ENCODE peak calls at places on chromosomes 12 and 14, in ten cellular contexts. One of them, this sample, is unnamed.

GRCh38 chr14:67359319-67359774 is 257 bp downstream of the ATP6V1D start:
- DNase-seq in anterior cingulate cortex: no peak
- DNase-seq in NCI-H1092 treated with DMSO at 0.1 percent for 48 hours: no peak
- DNase-seq in HT-29: no peak
- DNase-seq in kidney glomerular epithelial cell: peak
- DNase-seq in effector memory CD8-positive, alpha-beta T cell: peak
- DNase-seq in lower leg skin: peak
- DNase-seq in activated T-cell treated with anti-CD3 and anti-CD28 coated beads, Interleukin-2, amount 50 U/mL, for 1 hour: no peak
- DNase-seq in epithelial cell of proximal tubule: no peak
- DNase-seq in mesothelial cell of epicardium: no peak
- DNase-seq in this sample: no peak

GRCh38 chr14:104141621-104142091 is 3.3 kb downstream of the KIF26A start:
- DNase-seq in anterior cingulate cortex: no peak
- DNase-seq in effector memory CD8-positive, alpha-beta T cell: no peak
- DNase-seq in HT-29: no peak
- DNase-seq in epithelial cell of proximal tubule: no peak
- DNase-seq in activated T-cell treated with anti-CD3 and anti-CD28 coated beads, Interleukin-2, amount 50 U/mL, for 1 hour: no peak
- DNase-seq in mesothelial cell of epicardium: peak
- DNase-seq in kidney glomerular epithelial cell: no peak
- DNase-seq in NCI-H1092 treated with DMSO at 0.1 percent for 48 hours: no peak
- DNase-seq in lower leg skin: no peak
- DNase-seq in this sample: no peak

GRCh38 chr12:12720052-12720451 is 2.9 kb downstream of the CDKN1B start:
- DNase-seq in HT-29: peak
- DNase-seq in epithelial cell of proximal tubule: no peak
- DNase-seq in effector memory CD8-positive, alpha-beta T cell: no peak
- DNase-seq in lower leg skin: no peak
- DNase-seq in activated T-cell treated with anti-CD3 and anti-CD28 coated beads, Interleukin-2, amount 50 U/mL, for 1 hour: no peak
- DNase-seq in anterior cingulate cortex: no peak
- DNase-seq in kidney glomerular epithelial cell: peak
- DNase-seq in NCI-H1092 treated with DMSO at 0.1 percent for 48 hours: peak
- DNase-seq in mesothelial cell of epicardium: no peak
- DNase-seq in this sample: no peak

GRCh38 chr12:132222096-132222807 is 78.0 kb downstream of the NOC4L start:
- DNase-seq in HT-29: peak
- DNase-seq in kidney glomerular epithelial cell: peak
- DNase-seq in effector memory CD8-positive, alpha-beta T cell: peak
- DNase-seq in activated T-cell treated with anti-CD3 and anti-CD28 coated beads, Interleukin-2, amount 50 U/mL, for 1 hour: peak
- DNase-seq in NCI-H1092 treated with DMSO at 0.1 percent for 48 hours: peak
- DNase-seq in mesothelial cell of epicardium: no peak
- DNase-seq in epithelial cell of proximal tubule: peak
- DNase-seq in anterior cingulate cortex: no peak
- DNase-seq in lower leg skin: no peak
- DNase-seq in this sample: no peak

GRCh38 chr14:23951590-23952143 is 1.9 kb upstream of the DHRS4 start:
- DNase-seq in HT-29: no peak
- DNase-seq in NCI-H1092 treated with DMSO at 0.1 percent for 48 hours: no peak
- DNase-seq in activated T-cell treated with anti-CD3 and anti-CD28 coated beads, Interleukin-2, amount 50 U/mL, for 1 hour: no peak
- DNase-seq in effector memory CD8-positive, alpha-beta T cell: no peak
- DNase-seq in epithelial cell of proximal tubule: no peak
- DNase-seq in anterior cingulate cortex: no peak
- DNase-seq in kidney glomerular epithelial cell: no peak
- DNase-seq in mesothelial cell of epicardium: no peak
- DNase-seq in lower leg skin: no peak
- DNase-seq in this sample: no peak

GRCh38 chr14:77003960-77004710 is 24.4 kb downstream of the IRF2BPL start:
- DNase-seq in epithelial cell of proximal tubule: no peak
- DNase-seq in NCI-H1092 treated with DMSO at 0.1 percent for 48 hours: no peak
- DNase-seq in activated T-cell treated with anti-CD3 and anti-CD28 coated beads, Interleukin-2, amount 50 U/mL, for 1 hour: no peak
- DNase-seq in HT-29: peak
- DNase-seq in anterior cingulate cortex: no peak
- DNase-seq in kidney glomerular epithelial cell: no peak
- DNase-seq in mesothelial cell of epicardium: no peak
- DNase-seq in lower leg skin: no peak
- DNase-seq in effector memory CD8-positive, alpha-beta T cell: no peak
- DNase-seq in this sample: no peak

GRCh38 chr12:53770281-53770680 is 18.5 kb upstream of the CISTR start:
- DNase-seq in HT-29: peak
- DNase-seq in lower leg skin: no peak
- DNase-seq in activated T-cell treated with anti-CD3 and anti-CD28 coated beads, Interleukin-2, amount 50 U/mL, for 1 hour: no peak
- DNase-seq in effector memory CD8-positive, alpha-beta T cell: no peak
- DNase-seq in anterior cingulate cortex: no peak
- DNase-seq in epithelial cell of proximal tubule: peak
- DNase-seq in NCI-H1092 treated with DMSO at 0.1 percent for 48 hours: no peak
- DNase-seq in kidney glomerular epithelial cell: peak
- DNase-seq in mesothelial cell of epicardium: no peak
- DNase-seq in this sample: no peak

GRCh38 chr14:104784218-104784568 is 11.4 kb downstream of the AKT1 start:
- DNase-seq in lower leg skin: no peak
- DNase-seq in NCI-H1092 treated with DMSO at 0.1 percent for 48 hours: no peak
- DNase-seq in effector memory CD8-positive, alpha-beta T cell: no peak
- DNase-seq in HT-29: no peak
- DNase-seq in anterior cingulate cortex: no peak
- DNase-seq in epithelial cell of proximal tubule: no peak
- DNase-seq in activated T-cell treated with anti-CD3 and anti-CD28 coated beads, Interleukin-2, amount 50 U/mL, for 1 hour: no peak
- DNase-seq in kidney glomerular epithelial cell: no peak
- DNase-seq in mesothelial cell of epicardium: no peak
- DNase-seq in this sample: no peak

GRCh38 chr12:44031472-44032185 is 195.7 kb downstream of the TMEM117 start:
- DNase-seq in effector memory CD8-positive, alpha-beta T cell: no peak
- DNase-seq in activated T-cell treated with anti-CD3 and anti-CD28 coated beads, Interleukin-2, amount 50 U/mL, for 1 hour: no peak
- DNase-seq in kidney glomerular epithelial cell: no peak
- DNase-seq in NCI-H1092 treated with DMSO at 0.1 percent for 48 hours: no peak
- DNase-seq in lower leg skin: no peak
- DNase-seq in mesothelial cell of epicardium: no peak
- DNase-seq in anterior cingulate cortex: no peak
- DNase-seq in HT-29: no peak
- DNase-seq in epithelial cell of proximal tubule: no peak
- DNase-seq in this sample: no peak

GRCh38 chr14:72812292-72812851 is 81.5 kb downstream of the DPF3 start:
- DNase-seq in anterior cingulate cortex: peak
- DNase-seq in lower leg skin: no peak
- DNase-seq in HT-29: no peak
- DNase-seq in effector memory CD8-positive, alpha-beta T cell: no peak
- DNase-seq in mesothelial cell of epicardium: no peak
- DNase-seq in epithelial cell of proximal tubule: no peak
- DNase-seq in NCI-H1092 treated with DMSO at 0.1 percent for 48 hours: no peak
- DNase-seq in activated T-cell treated with anti-CD3 and anti-CD28 coated beads, Interleukin-2, amount 50 U/mL, for 1 hour: no peak
- DNase-seq in kidney glomerular epithelial cell: no peak
- DNase-seq in this sample: peak

GRCh38 chr12:11877869-11878780 is 192.6 kb upstream of the BCL2L14 start:
- DNase-seq in NCI-H1092 treated with DMSO at 0.1 percent for 48 hours: peak
- DNase-seq in effector memory CD8-positive, alpha-beta T cell: no peak
- DNase-seq in kidney glomerular epithelial cell: peak
- DNase-seq in epithelial cell of proximal tubule: no peak
- DNase-seq in lower leg skin: no peak
- DNase-seq in mesothelial cell of epicardium: no peak
- DNase-seq in activated T-cell treated with anti-CD3 and anti-CD28 coated beads, Interleukin-2, amount 50 U/mL, for 1 hour: no peak
- DNase-seq in anterior cingulate cortex: peak
- DNase-seq in HT-29: peak
- DNase-seq in this sample: no peak

GRCh38 chr12:131122631-131123030 is 168.9 kb downstream of the ADGRD1 start:
- DNase-seq in anterior cingulate cortex: no peak
- DNase-seq in epithelial cell of proximal tubule: no peak
- DNase-seq in effector memory CD8-positive, alpha-beta T cell: no peak
- DNase-seq in mesothelial cell of epicardium: no peak
- DNase-seq in HT-29: no peak
- DNase-seq in activated T-cell treated with anti-CD3 and anti-CD28 coated beads, Interleukin-2, amount 50 U/mL, for 1 hour: no peak
- DNase-seq in kidney glomerular epithelial cell: no peak
- DNase-seq in lower leg skin: no peak
- DNase-seq in NCI-H1092 treated with DMSO at 0.1 percent for 48 hours: no peak
- DNase-seq in this sample: no peak

GRCh38 chr12:31819427-31819826 is 90.6 kb upstream of the AMN1 start:
- DNase-seq in mesothelial cell of epicardium: no peak
- DNase-seq in anterior cingulate cortex: no peak
- DNase-seq in epithelial cell of proximal tubule: no peak
- DNase-seq in activated T-cell treated with anti-CD3 and anti-CD28 coated beads, Interleukin-2, amount 50 U/mL, for 1 hour: no peak
- DNase-seq in kidney glomerular epithelial cell: no peak
- DNase-seq in effector memory CD8-positive, alpha-beta T cell: no peak
- DNase-seq in NCI-H1092 treated with DMSO at 0.1 percent for 48 hours: no peak
- DNase-seq in HT-29: peak
- DNase-seq in lower leg skin: no peak
- DNase-seq in this sample: no peak

GRCh38 chr14:45072121-45072520 is 11.8 kb upstream of the PRPF39 start:
- DNase-seq in kidney glomerular epithelial cell: no peak
- DNase-seq in anterior cingulate cortex: no peak
- DNase-seq in mesothelial cell of epicardium: no peak
- DNase-seq in epithelial cell of proximal tubule: no peak
- DNase-seq in NCI-H1092 treated with DMSO at 0.1 percent for 48 hours: no peak
- DNase-seq in effector memory CD8-positive, alpha-beta T cell: no peak
- DNase-seq in lower leg skin: no peak
- DNase-seq in HT-29: no peak
- DNase-seq in activated T-cell treated with anti-CD3 and anti-CD28 coated beads, Interleukin-2, amount 50 U/mL, for 1 hour: no peak
- DNase-seq in this sample: no peak

GRCh38 chr12:22527999-22528398 is 16.3 kb downstream of the C2CD5 start:
- DNase-seq in lower leg skin: no peak
- DNase-seq in epithelial cell of proximal tubule: no peak
- DNase-seq in mesothelial cell of epicardium: no peak
- DNase-seq in NCI-H1092 treated with DMSO at 0.1 percent for 48 hours: no peak
- DNase-seq in effector memory CD8-positive, alpha-beta T cell: no peak
- DNase-seq in HT-29: no peak
- DNase-seq in activated T-cell treated with anti-CD3 and anti-CD28 coated beads, Interleukin-2, amount 50 U/mL, for 1 hour: no peak
- DNase-seq in anterior cingulate cortex: no peak
- DNase-seq in kidney glomerular epithelial cell: peak
- DNase-seq in this sample: no peak

GRCh38 chr14:29653303-29653702 is 274.3 kb downstream of the PRKD1 start:
- DNase-seq in kidney glomerular epithelial cell: no peak
- DNase-seq in activated T-cell treated with anti-CD3 and anti-CD28 coated beads, Interleukin-2, amount 50 U/mL, for 1 hour: no peak
- DNase-seq in anterior cingulate cortex: no peak
- DNase-seq in effector memory CD8-positive, alpha-beta T cell: no peak
- DNase-seq in mesothelial cell of epicardium: no peak
- DNase-seq in NCI-H1092 treated with DMSO at 0.1 percent for 48 hours: no peak
- DNase-seq in epithelial cell of proximal tubule: no peak
- DNase-seq in HT-29: no peak
- DNase-seq in lower leg skin: no peak
- DNase-seq in this sample: no peak

GRCh38 chr14:20630340-20631022 is 11.0 kb downstream of the OR6S1 start:
- DNase-seq in activated T-cell treated with anti-CD3 and anti-CD28 coated beads, Interleukin-2, amount 50 U/mL, for 1 hour: peak
- DNase-seq in NCI-H1092 treated with DMSO at 0.1 percent for 48 hours: no peak
- DNase-seq in effector memory CD8-positive, alpha-beta T cell: peak
- DNase-seq in lower leg skin: no peak
- DNase-seq in mesothelial cell of epicardium: peak
- DNase-seq in kidney glomerular epithelial cell: peak
- DNase-seq in HT-29: peak
- DNase-seq in epithelial cell of proximal tubule: peak
- DNase-seq in anterior cingulate cortex: no peak
- DNase-seq in this sample: no peak

GRCh38 chr12:103128862-103129501 is 171.5 kb downstream of the ASCL1 start:
- DNase-seq in kidney glomerular epithelial cell: no peak
- DNase-seq in NCI-H1092 treated with DMSO at 0.1 percent for 48 hours: no peak
- DNase-seq in HT-29: no peak
- DNase-seq in lower leg skin: no peak
- DNase-seq in activated T-cell treated with anti-CD3 and anti-CD28 coated beads, Interleukin-2, amount 50 U/mL, for 1 hour: no peak
- DNase-seq in anterior cingulate cortex: no peak
- DNase-seq in epithelial cell of proximal tubule: no peak
- DNase-seq in mesothelial cell of epicardium: no peak
- DNase-seq in effector memory CD8-positive, alpha-beta T cell: no peak
- DNase-seq in this sample: no peak

GRCh38 chr12:2739832-2740641 is 54.7 kb upstream of the FKBP4 start:
- DNase-seq in effector memory CD8-positive, alpha-beta T cell: no peak
- DNase-seq in lower leg skin: no peak
- DNase-seq in kidney glomerular epithelial cell: no peak
- DNase-seq in NCI-H1092 treated with DMSO at 0.1 percent for 48 hours: peak
- DNase-seq in anterior cingulate cortex: peak
- DNase-seq in mesothelial cell of epicardium: no peak
- DNase-seq in HT-29: peak
- DNase-seq in activated T-cell treated with anti-CD3 and anti-CD28 coated beads, Interleukin-2, amount 50 U/mL, for 1 hour: no peak
- DNase-seq in epithelial cell of proximal tubule: no peak
- DNase-seq in this sample: no peak

GRCh38 chr14:90781876-90782275 is 34.4 kb downstream of the TTC7B start:
- DNase-seq in activated T-cell treated with anti-CD3 and anti-CD28 coated beads, Interleukin-2, amount 50 U/mL, for 1 hour: no peak
- DNase-seq in effector memory CD8-positive, alpha-beta T cell: no peak
- DNase-seq in epithelial cell of proximal tubule: no peak
- DNase-seq in anterior cingulate cortex: no peak
- DNase-seq in NCI-H1092 treated with DMSO at 0.1 percent for 48 hours: no peak
- DNase-seq in HT-29: no peak
- DNase-seq in kidney glomerular epithelial cell: no peak
- DNase-seq in lower leg skin: no peak
- DNase-seq in mesothelial cell of epicardium: no peak
- DNase-seq in this sample: no peak

GRCh38 chr12:47270782-47271664 is 191.3 kb upstream of the AMIGO2 start:
- DNase-seq in anterior cingulate cortex: no peak
- DNase-seq in NCI-H1092 treated with DMSO at 0.1 percent for 48 hours: no peak
- DNase-seq in kidney glomerular epithelial cell: peak
- DNase-seq in epithelial cell of proximal tubule: peak
- DNase-seq in activated T-cell treated with anti-CD3 and anti-CD28 coated beads, Interleukin-2, amount 50 U/mL, for 1 hour: no peak
- DNase-seq in lower leg skin: no peak
- DNase-seq in HT-29: peak
- DNase-seq in effector memory CD8-positive, alpha-beta T cell: no peak
- DNase-seq in mesothelial cell of epicardium: no peak
- DNase-seq in this sample: no peak

GRCh38 chr12:25155031-25155576 is 39.9 kb downstream of the DNAI7 start:
- DNase-seq in NCI-H1092 treated with DMSO at 0.1 percent for 48 hours: peak
- DNase-seq in lower leg skin: no peak
- DNase-seq in mesothelial cell of epicardium: no peak
- DNase-seq in activated T-cell treated with anti-CD3 and anti-CD28 coated beads, Interleukin-2, amount 50 U/mL, for 1 hour: no peak
- DNase-seq in HT-29: peak
- DNase-seq in epithelial cell of proximal tubule: no peak
- DNase-seq in effector memory CD8-positive, alpha-beta T cell: no peak
- DNase-seq in kidney glomerular epithelial cell: peak
- DNase-seq in anterior cingulate cortex: no peak
- DNase-seq in this sample: no peak

GRCh38 chr14:74569387-74569786 is 42.6 kb downstream of the LTBP2 start:
- DNase-seq in NCI-H1092 treated with DMSO at 0.1 percent for 48 hours: no peak
- DNase-seq in HT-29: no peak
- DNase-seq in mesothelial cell of epicardium: no peak
- DNase-seq in epithelial cell of proximal tubule: no peak
- DNase-seq in kidney glomerular epithelial cell: no peak
- DNase-seq in activated T-cell treated with anti-CD3 and anti-CD28 coated beads, Interleukin-2, amount 50 U/mL, for 1 hour: no peak
- DNase-seq in effector memory CD8-positive, alpha-beta T cell: no peak
- DNase-seq in lower leg skin: no peak
- DNase-seq in anterior cingulate cortex: no peak
- DNase-seq in this sample: no peak

GRCh38 chr12:2306012-2306411 is 253.2 kb downstream of the CACNA1C start:
- DNase-seq in NCI-H1092 treated with DMSO at 0.1 percent for 48 hours: peak
- DNase-seq in activated T-cell treated with anti-CD3 and anti-CD28 coated beads, Interleukin-2, amount 50 U/mL, for 1 hour: no peak
- DNase-seq in HT-29: no peak
- DNase-seq in epithelial cell of proximal tubule: no peak
- DNase-seq in anterior cingulate cortex: no peak
- DNase-seq in effector memory CD8-positive, alpha-beta T cell: no peak
- DNase-seq in lower leg skin: no peak
- DNase-seq in mesothelial cell of epicardium: no peak
- DNase-seq in kidney glomerular epithelial cell: no peak
- DNase-seq in this sample: no peak

GRCh38 chr12:18476866-18477265 is 215.5 kb downstream of the PIK3C2G start:
- DNase-seq in mesothelial cell of epicardium: no peak
- DNase-seq in anterior cingulate cortex: no peak
- DNase-seq in kidney glomerular epithelial cell: no peak
- DNase-seq in HT-29: no peak
- DNase-seq in lower leg skin: no peak
- DNase-seq in NCI-H1092 treated with DMSO at 0.1 percent for 48 hours: no peak
- DNase-seq in effector memory CD8-positive, alpha-beta T cell: no peak
- DNase-seq in epithelial cell of proximal tubule: no peak
- DNase-seq in activated T-cell treated with anti-CD3 and anti-CD28 coated beads, Interleukin-2, amount 50 U/mL, for 1 hour: no peak
- DNase-seq in this sample: no peak

This sample was measured in ureter.